ENCODE peak calls at places on chromosomes 7 and 10, in ten cellular contexts. M, A, D, S, L, J, Z, G, N and U are unnamed samples.
A peak's percentile ranks its signal among the peaks of the same experiment; 100 is the strongest.

GRCh38 chr7:130365511-130366441 is 14.5 kb upstream of the CPA1 start:
- DNase-seq in D (peak; percentile 48), J (no peak), M (peak; percentile 46), Z (no peak), S (no peak), A (peak; percentile 71), G (peak; percentile 31), N (no peak), L (no peak), U (peak; percentile 63)

GRCh38 chr10:132449826-132450211 is 52.8 kb downstream of the PWWP2B start:
- DNase-seq in N (no peak), M (no peak), D (no peak), Z (no peak), J (no peak), S (no peak), G (no peak), A (no peak), L (no peak), U (no peak)

GRCh38 chr7:147525295-147525694 is 1065.3 kb upstream of the C7orf33 start:
- DNase-seq in L (no peak), G (no peak), A (no peak), Z (no peak), M (no peak), S (no peak), N (no peak), D (no peak), J (no peak), U (no peak)

GRCh38 chr10:97228775-97229157 is 43.0 kb upstream of the SLIT1 start:
- DNase-seq in J (no peak), L (no peak), A (no peak), D (no peak), S (no peak), M (no peak), G (no peak), N (no peak), Z (no peak), U (no peak)

GRCh38 chr7:80053098-80053497 is 81.5 kb upstream of the GNAI1 start:
- DNase-seq in A (no peak), N (no peak), M (no peak), Z (no peak), S (no peak), L (no peak), J (no peak), D (no peak), G (no peak), U (no peak)

GRCh38 chr10:77236700-77237099 is 400.9 kb downstream of the KCNMA1 start:
- DNase-seq in Z (no peak), J (no peak), A (no peak), G (no peak), D (peak; percentile 45), M (no peak), N (no peak), L (no peak), S (no peak), U (no peak)

GRCh38 chr7:102042016-102042656 is 224.7 kb downstream of the CUX1 start:
- DNase-seq in D (peak; percentile 61), J (no peak), Z (no peak), M (no peak), G (no peak), S (no peak), A (no peak), L (no peak), N (no peak), U (no peak)

GRCh38 chr10:128924918-128925317 is 542.1 kb upstream of the MGMT start:
- DNase-seq in G (no peak), M (no peak), S (no peak), Z (no peak), D (no peak), L (no peak), A (no peak), J (no peak), N (no peak), U (no peak)

GRCh38 chr7:115260381-115260780 is 338.5 kb downstream of the MDFIC start:
- DNase-seq in L (no peak), M (no peak), G (no peak), N (no peak), D (peak; percentile 46), J (no peak), S (no peak), Z (no peak), A (no peak), U (no peak)

GRCh38 chr10:71766717-71767419 is 6.5 kb downstream of the VSIR start:
- DNase-seq in D (peak; percentile 93), L (no peak), A (peak; percentile 70), M (peak; percentile 58), S (no peak), Z (no peak), J (peak; percentile 41), G (no peak), N (no peak), U (no peak)

GRCh38 chr7:107613948-107614347 is 33.9 kb downstream of the BCAP29 start:
- DNase-seq in N (no peak), L (no peak), G (no peak), A (no peak), M (no peak), S (no peak), Z (no peak), J (no peak), D (peak; percentile 20), U (no peak)

GRCh38 chr7:70734436-70734835 is 397.5 kb upstream of the GALNT17 start:
- DNase-seq in G (no peak), M (no peak), J (no peak), L (no peak), Z (no peak), A (no peak), D (no peak), N (no peak), S (no peak), U (no peak)